ENCODE peak calls at places on chromosomes 12 and 14, in eight cellular contexts. One of them, this sample, is unnamed. For H3K4me1 and H3K9me3, the result is how much of the 10 kb centered on the place peaks cover.

GRCh38 chr12:9687228-9687627 is 17.7 kb downstream of the CLEC2D start:
- DNase-seq in NT2/D1: peak
- DNase-seq in H9: peak
- DNase-seq in K562: peak
- DNase-seq in MM.1S: no peak
- DNase-seq in neuronal stem cell: no peak
- DNase-seq in mesenchymal stem cell: no peak
- DNase-seq in fibroblast of lung: peak
- DNase-seq in this sample: no peak

GRCh38 chr12:43131304-43131703 is 420.7 kb downstream of the ADAMTS20 start:
- DNase-seq in mesenchymal stem cell: no peak
- DNase-seq in fibroblast of lung: peak
- DNase-seq in MM.1S: no peak
- DNase-seq in NT2/D1: peak
- DNase-seq in H9: no peak
- DNase-seq in K562: no peak
- DNase-seq in neuronal stem cell: peak
- DNase-seq in this sample: no peak

GRCh38 chr12:119804011-119804641 is 73.0 kb downstream of the CIT start:
- DNase-seq in neuronal stem cell: peak
- DNase-seq in mesenchymal stem cell: peak
- DNase-seq in fibroblast of lung: peak
- DNase-seq in NT2/D1: peak
- DNase-seq in MM.1S: no peak
- DNase-seq in K562: peak
- DNase-seq in H9: peak
- DNase-seq in this sample: peak

GRCh38 chr14:55052259-55052930 is 948 bp downstream of the MAPK1IP1L start:
- DNase-seq in fibroblast of lung: peak
- DNase-seq in neuronal stem cell: no peak
- DNase-seq in MM.1S: peak
- DNase-seq in K562: no peak
- DNase-seq in NT2/D1: no peak
- DNase-seq in mesenchymal stem cell: peak
- DNase-seq in H9: no peak
- DNase-seq in this sample: peak

GRCh38 chr14:102723650-102724049 is 53.6 kb upstream of the TRAF3 start:
- DNase-seq in NT2/D1: no peak
- DNase-seq in H9: no peak
- DNase-seq in K562: no peak
- DNase-seq in fibroblast of lung: no peak
- DNase-seq in mesenchymal stem cell: no peak
- DNase-seq in neuronal stem cell: no peak
- DNase-seq in MM.1S: no peak
- DNase-seq in this sample: no peak

GRCh38 chr14:104350463-104351185 is 212.2 kb downstream of the KIF26A start:
- DNase-seq in neuronal stem cell: no peak
- DNase-seq in mesenchymal stem cell: no peak
- DNase-seq in NT2/D1: no peak
- DNase-seq in H9: no peak
- DNase-seq in MM.1S: no peak
- DNase-seq in K562: no peak
- DNase-seq in fibroblast of lung: no peak
- DNase-seq in this sample: peak

GRCh38 chr14:45610303-45610702 is 357.3 kb upstream of the MIS18BP1 start:
- DNase-seq in MM.1S: no peak
- DNase-seq in NT2/D1: no peak
- DNase-seq in H9: no peak
- DNase-seq in fibroblast of lung: peak
- DNase-seq in neuronal stem cell: peak
- DNase-seq in mesenchymal stem cell: peak
- DNase-seq in K562: no peak
- DNase-seq in this sample: peak

GRCh38 chr14:23910081-23910875 is 43.3 kb upstream of the DHRS4 start:
- DNase-seq in mesenchymal stem cell: peak
- DNase-seq in MM.1S: no peak
- DNase-seq in neuronal stem cell: peak
- DNase-seq in H9: peak
- DNase-seq in fibroblast of lung: peak
- DNase-seq in NT2/D1: peak
- DNase-seq in K562: peak
- DNase-seq in this sample: peak

GRCh38 chr14:70684030-70684429 is 42.3 kb downstream of the TTC9 start:
- DNase-seq in NT2/D1: no peak
- DNase-seq in fibroblast of lung: no peak
- DNase-seq in MM.1S: no peak
- DNase-seq in mesenchymal stem cell: no peak
- DNase-seq in K562: no peak
- DNase-seq in neuronal stem cell: no peak
- DNase-seq in H9: no peak
- DNase-seq in this sample: peak

GRCh38 chr14:64444984-64445845 is 20.1 kb upstream of the AKAP5 start:
- DNase-seq in fibroblast of lung: peak
- DNase-seq in K562: no peak
- DNase-seq in NT2/D1: no peak
- DNase-seq in mesenchymal stem cell: peak
- DNase-seq in neuronal stem cell: no peak
- DNase-seq in H9: no peak
- DNase-seq in MM.1S: peak
- DNase-seq in this sample: peak

GRCh38 chr12:47224563-47225133 is 144.9 kb upstream of the AMIGO2 start:
- DNase-seq in K562: no peak
- DNase-seq in H9: no peak
- DNase-seq in mesenchymal stem cell: no peak
- DNase-seq in neuronal stem cell: no peak
- DNase-seq in NT2/D1: no peak
- DNase-seq in MM.1S: no peak
- DNase-seq in fibroblast of lung: no peak
- DNase-seq in this sample: no peak

GRCh38 chr12:47222960-47223847 is 143.4 kb upstream of the AMIGO2 start:
- DNase-seq in neuronal stem cell: no peak
- DNase-seq in NT2/D1: peak
- DNase-seq in K562: peak
- DNase-seq in mesenchymal stem cell: peak
- DNase-seq in H9: peak
- DNase-seq in fibroblast of lung: no peak
- DNase-seq in MM.1S: no peak
- DNase-seq in this sample: no peak

GRCh38 chr12:47226199-47226598 is 146.4 kb upstream of the AMIGO2 start:
- DNase-seq in MM.1S: no peak
- DNase-seq in fibroblast of lung: no peak
- DNase-seq in NT2/D1: no peak
- DNase-seq in K562: no peak
- DNase-seq in H9: no peak
- DNase-seq in mesenchymal stem cell: no peak
- DNase-seq in neuronal stem cell: no peak
- DNase-seq in this sample: no peak

GRCh38 chr12:47223848-47224213 is 144.1 kb upstream of the AMIGO2 start:
- DNase-seq in neuronal stem cell: no peak
- DNase-seq in NT2/D1: no peak
- DNase-seq in fibroblast of lung: peak
- DNase-seq in K562: no peak
- DNase-seq in MM.1S: no peak
- DNase-seq in H9: no peak
- DNase-seq in mesenchymal stem cell: peak
- DNase-seq in this sample: no peak

DNA sequence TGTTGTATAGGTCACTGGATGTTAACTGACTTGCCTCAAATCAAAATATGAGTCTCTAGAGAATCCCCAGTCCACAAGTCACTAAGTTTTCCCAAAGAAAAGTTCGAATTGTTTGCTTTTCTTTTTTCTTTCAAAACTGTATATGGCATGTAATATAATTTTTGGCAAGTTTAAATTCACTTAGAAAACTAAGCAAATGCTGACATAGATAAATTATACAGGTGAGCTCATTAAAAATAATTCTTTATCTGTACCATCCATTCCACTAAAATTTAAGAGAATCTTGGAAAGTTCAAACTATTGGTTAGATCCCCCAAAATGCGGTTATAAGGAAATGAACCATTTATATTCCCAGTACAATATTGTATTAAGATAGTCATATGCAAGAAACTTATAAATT is 145.6 kb upstream of the AMIGO2 start:
- DNase-seq in mesenchymal stem cell: no peak
- DNase-seq in neuronal stem cell: no peak
- DNase-seq in NT2/D1: no peak
- DNase-seq in K562: no peak
- DNase-seq in MM.1S: no peak
- DNase-seq in H9: no peak
- DNase-seq in fibroblast of lung: no peak
- DNase-seq in this sample: no peak
- H3K9ac ChIP-seq in mesenchymal stem cell: no peak
- H3K9ac ChIP-seq in neuronal stem cell: no peak
- H3K9ac ChIP-seq in NT2/D1: no peak
- H3K9ac ChIP-seq in K562: no peak
- H3K9ac ChIP-seq in MM.1S: no peak
- H3K9ac ChIP-seq in H9: no peak
- H3K9ac ChIP-seq in fibroblast of lung: no peak
- H3K9ac ChIP-seq in this sample: no peak

DNA sequence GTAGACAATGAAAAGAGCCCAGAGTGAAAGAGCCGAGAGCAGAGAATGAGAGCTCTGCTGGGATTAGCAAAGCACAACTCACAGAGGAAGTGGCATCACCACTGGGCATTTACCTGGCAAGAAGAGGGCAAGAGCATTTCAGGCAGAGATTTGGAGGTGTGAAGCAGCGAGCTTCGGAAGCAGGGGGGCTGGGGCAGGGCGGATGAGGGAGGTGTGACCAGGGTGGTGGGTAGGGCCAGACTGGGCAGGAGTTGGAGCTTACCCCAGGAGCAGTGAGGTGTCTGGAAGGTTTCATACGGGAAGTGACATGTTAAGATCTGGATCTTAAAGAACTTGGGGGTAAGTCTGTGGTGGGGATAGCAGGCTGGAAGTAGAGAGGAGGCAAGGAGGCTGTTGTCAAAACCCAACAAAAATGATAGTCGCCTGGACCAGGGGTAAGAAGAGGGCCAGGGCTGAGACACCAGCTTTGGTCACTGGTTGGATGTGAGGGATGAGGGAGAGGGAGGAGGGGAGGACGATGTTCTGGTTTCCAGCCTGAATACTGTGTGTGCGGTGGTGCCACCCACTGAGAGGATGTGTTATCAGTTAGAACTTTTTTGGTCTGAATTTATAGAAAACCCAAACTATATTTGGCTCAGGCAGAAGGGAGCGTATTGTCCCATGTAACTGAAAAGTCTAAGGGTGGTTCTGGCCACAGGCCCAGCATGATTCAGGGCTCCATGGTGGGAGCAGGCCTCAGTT is 5.2 kb downstream of the SMIM41 start:
- DNase-seq in H9: no peak
- DNase-seq in fibroblast of lung: no peak
- DNase-seq in MM.1S: no peak
- DNase-seq in NT2/D1: no peak
- DNase-seq in mesenchymal stem cell: no peak
- DNase-seq in neuronal stem cell: no peak
- DNase-seq in K562: no peak
- DNase-seq in this sample: no peak
- H3K4me1 ChIP-seq in H9: under half
- H3K4me1 ChIP-seq in fibroblast of lung: under half
- H3K4me1 ChIP-seq in MM.1S: under half
- H3K4me1 ChIP-seq in NT2/D1: under half
- H3K4me1 ChIP-seq in mesenchymal stem cell: under half
- H3K4me1 ChIP-seq in neuronal stem cell: under half
- H3K4me1 ChIP-seq in K562: under half
- H3K4me1 ChIP-seq in this sample: under half

DNA sequence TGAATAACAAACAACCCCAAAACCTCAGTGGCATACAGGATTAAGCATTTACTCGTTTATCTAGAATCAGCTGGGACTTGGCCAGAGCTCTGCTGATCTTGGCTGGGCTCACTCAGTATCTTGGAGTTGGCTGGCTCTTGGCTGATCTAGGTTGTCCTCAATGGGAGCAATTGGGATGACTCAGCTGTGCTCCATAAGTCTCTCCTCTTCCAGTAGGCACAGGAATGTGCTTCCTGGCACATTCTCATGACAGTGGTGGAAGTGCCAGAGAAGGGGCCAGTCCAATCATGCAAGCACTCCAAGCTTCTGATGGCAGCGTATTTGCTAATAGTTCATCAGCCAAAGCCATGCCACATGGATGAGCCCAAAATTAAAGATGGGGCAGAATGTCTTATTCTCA is 41.7 kb upstream of the ANO4 start:
- DNase-seq in mesenchymal stem cell: no peak
- DNase-seq in MM.1S: no peak
- DNase-seq in NT2/D1: no peak
- DNase-seq in fibroblast of lung: peak
- DNase-seq in neuronal stem cell: no peak
- DNase-seq in K562: no peak
- DNase-seq in H9: no peak
- DNase-seq in this sample: no peak
- H3K9me3 ChIP-seq in mesenchymal stem cell: under half
- H3K9me3 ChIP-seq in MM.1S: under half
- H3K9me3 ChIP-seq in NT2/D1: under half
- H3K9me3 ChIP-seq in fibroblast of lung: under half
- H3K9me3 ChIP-seq in neuronal stem cell: under half
- H3K9me3 ChIP-seq in K562: under half
- H3K9me3 ChIP-seq in H9: under half
- H3K9me3 ChIP-seq in this sample: under half

GRCh38 chr12:57334219-57334618 is 83.2 kb upstream of the STAC3 start:
- DNase-seq in mesenchymal stem cell: no peak
- DNase-seq in MM.1S: no peak
- DNase-seq in K562: no peak
- DNase-seq in neuronal stem cell: no peak
- DNase-seq in NT2/D1: no peak
- DNase-seq in fibroblast of lung: no peak
- DNase-seq in H9: no peak
- DNase-seq in this sample: no peak

GRCh38 chr12:57325395-57325794 is 74.4 kb upstream of the STAC3 start:
- DNase-seq in H9: no peak
- DNase-seq in neuronal stem cell: no peak
- DNase-seq in mesenchymal stem cell: no peak
- DNase-seq in K562: no peak
- DNase-seq in fibroblast of lung: no peak
- DNase-seq in MM.1S: no peak
- DNase-seq in NT2/D1: no peak
- DNase-seq in this sample: no peak

GRCh38 chr12:57329219-57329618 is 78.2 kb upstream of the STAC3 start:
- DNase-seq in mesenchymal stem cell: no peak
- DNase-seq in H9: no peak
- DNase-seq in MM.1S: no peak
- DNase-seq in NT2/D1: no peak
- DNase-seq in neuronal stem cell: no peak
- DNase-seq in fibroblast of lung: no peak
- DNase-seq in K562: no peak
- DNase-seq in this sample: no peak

GRCh38 chr12:57332646-57333312 is 81.8 kb upstream of the STAC3 start:
- DNase-seq in neuronal stem cell: no peak
- DNase-seq in K562: no peak
- DNase-seq in NT2/D1: no peak
- DNase-seq in H9: no peak
- DNase-seq in fibroblast of lung: peak
- DNase-seq in mesenchymal stem cell: peak
- DNase-seq in MM.1S: no peak
- DNase-seq in this sample: peak

DNA sequence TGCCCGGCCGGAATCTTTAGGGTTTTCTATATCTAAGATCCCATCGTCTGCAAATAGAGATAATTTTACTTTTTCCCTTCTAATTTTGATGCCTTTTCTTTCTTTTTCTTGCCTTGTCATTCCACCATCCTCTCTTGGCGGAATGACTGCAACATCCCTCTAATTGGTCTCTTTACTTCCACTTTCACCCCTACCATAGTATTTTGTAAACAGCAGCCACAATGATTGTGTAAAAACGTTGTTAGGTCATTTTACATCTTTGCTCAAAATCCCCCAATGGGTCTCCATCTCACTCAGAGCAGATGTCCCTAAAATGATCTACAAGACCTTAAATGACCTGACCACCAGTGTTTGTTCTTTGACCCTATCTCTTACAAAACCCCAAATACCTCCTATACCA is 80.0 kb upstream of the STAC3 start:
- DNase-seq in mesenchymal stem cell: no peak
- DNase-seq in NT2/D1: no peak
- DNase-seq in neuronal stem cell: no peak
- DNase-seq in H9: no peak
- DNase-seq in fibroblast of lung: no peak
- DNase-seq in MM.1S: no peak
- DNase-seq in K562: no peak
- DNase-seq in this sample: no peak
- H3K9ac ChIP-seq in mesenchymal stem cell: no peak
- H3K9ac ChIP-seq in NT2/D1: no peak
- H3K9ac ChIP-seq in neuronal stem cell: no peak
- H3K9ac ChIP-seq in H9: no peak
- H3K9ac ChIP-seq in fibroblast of lung: no peak
- H3K9ac ChIP-seq in MM.1S: no peak
- H3K9ac ChIP-seq in K562: no peak
- H3K9ac ChIP-seq in this sample: no peak

This sample was measured in adipocyte.